ENCODE peak calls at places on chromosomes 5 and 9, in five cellular contexts. One of them, this sample, is unnamed.

GRCh38 chr5:36522746-36523065 is 83.7 kb upstream of the SLC1A3 start:
- DNase-seq in mesenchymal stem cell: no peak
- DNase-seq in Karpas-422: no peak
- DNase-seq in SK-N-SH: no peak
- DNase-seq in HCT116: no peak
- DNase-seq in this sample: no peak

GRCh38 chr9:91803143-91803940 is 146.7 kb downstream of the ROR2 start:
- DNase-seq in mesenchymal stem cell: peak
- DNase-seq in Karpas-422: no peak
- DNase-seq in SK-N-SH: no peak
- DNase-seq in HCT116: no peak
- DNase-seq in this sample: no peak

GRCh38 chr5:136364307-136364706 is 1.0 kb downstream of the TRPC7 start:
- DNase-seq in mesenchymal stem cell: no peak
- DNase-seq in Karpas-422: peak
- DNase-seq in SK-N-SH: peak
- DNase-seq in HCT116: no peak
- DNase-seq in this sample: no peak

GRCh38 chr5:81391-82021 is 10.5 kb upstream of the PLEKHG4B start:
- DNase-seq in mesenchymal stem cell: no peak
- DNase-seq in Karpas-422: no peak
- DNase-seq in SK-N-SH: no peak
- DNase-seq in HCT116: no peak
- DNase-seq in this sample: peak

GRCh38 chr5:14405267-14405666 is 176.3 kb upstream of the OTULINL start:
- DNase-seq in mesenchymal stem cell: no peak
- DNase-seq in Karpas-422: no peak
- DNase-seq in SK-N-SH: peak
- DNase-seq in HCT116: no peak
- DNase-seq in this sample: no peak

GRCh38 chr9:2466703-2467102 is 154.9 kb upstream of the VLDLR start:
- DNase-seq in mesenchymal stem cell: no peak
- DNase-seq in Karpas-422: no peak
- DNase-seq in SK-N-SH: no peak
- DNase-seq in HCT116: no peak
- DNase-seq in this sample: no peak

GRCh38 chr9:97786341-97786740 is 66.7 kb upstream of the FOXE1 start:
- DNase-seq in mesenchymal stem cell: peak
- DNase-seq in Karpas-422: no peak
- DNase-seq in SK-N-SH: no peak
- DNase-seq in HCT116: peak
- DNase-seq in this sample: no peak

GRCh38 chr5:54905942-54906537 is 79.4 kb downstream of the ESM1 start:
- DNase-seq in mesenchymal stem cell: peak
- DNase-seq in Karpas-422: peak
- DNase-seq in SK-N-SH: peak
- DNase-seq in HCT116: peak
- DNase-seq in this sample: no peak

GRCh38 chr5:77168187-77168883 is 42.1 kb upstream of the PDE8B start:
- DNase-seq in mesenchymal stem cell: no peak
- DNase-seq in Karpas-422: no peak
- DNase-seq in SK-N-SH: no peak
- DNase-seq in HCT116: no peak
- DNase-seq in this sample: peak

GRCh38 chr9:99266136-99267023 is 44.3 kb downstream of the SEC61B start:
- DNase-seq in mesenchymal stem cell: peak
- DNase-seq in Karpas-422: peak
- DNase-seq in SK-N-SH: peak
- DNase-seq in HCT116: peak
- DNase-seq in this sample: peak

GRCh38 chr5:138565100-138565821 is 9.9 kb downstream of the HSPA9 start:
- DNase-seq in mesenchymal stem cell: no peak
- DNase-seq in Karpas-422: no peak
- DNase-seq in SK-N-SH: no peak
- DNase-seq in HCT116: no peak
- DNase-seq in this sample: no peak

GRCh38 chr5:84249918-84250635 is 134.6 kb downstream of the EDIL3 start:
- DNase-seq in mesenchymal stem cell: peak
- DNase-seq in Karpas-422: no peak
- DNase-seq in SK-N-SH: no peak
- DNase-seq in HCT116: no peak
- DNase-seq in this sample: no peak

GRCh38 chr9:12934515-12935301 is 159.9 kb downstream of the LURAP1L start:
- DNase-seq in mesenchymal stem cell: peak
- DNase-seq in Karpas-422: no peak
- DNase-seq in SK-N-SH: no peak
- DNase-seq in HCT116: no peak
- DNase-seq in this sample: no peak

GRCh38 chr9:3794005-3794404 is 268.2 kb upstream of the RFX3 start:
- DNase-seq in mesenchymal stem cell: peak
- DNase-seq in Karpas-422: no peak
- DNase-seq in SK-N-SH: no peak
- DNase-seq in HCT116: no peak
- DNase-seq in this sample: no peak

GRCh38 chr5:170337055-170337454 is 39.5 kb upstream of the LCP2 start:
- DNase-seq in mesenchymal stem cell: no peak
- DNase-seq in Karpas-422: no peak
- DNase-seq in SK-N-SH: no peak
- DNase-seq in HCT116: no peak
- DNase-seq in this sample: no peak

GRCh38 chr5:124712724-124713305 is 33.6 kb downstream of the ZNF608 start:
- DNase-seq in mesenchymal stem cell: no peak
- DNase-seq in Karpas-422: no peak
- DNase-seq in SK-N-SH: no peak
- DNase-seq in HCT116: no peak
- DNase-seq in this sample: no peak

GRCh38 chr5:115758356-115758755 is 58.1 kb downstream of the CDO1 start:
- DNase-seq in mesenchymal stem cell: no peak
- DNase-seq in Karpas-422: no peak
- DNase-seq in SK-N-SH: no peak
- DNase-seq in HCT116: no peak
- DNase-seq in this sample: no peak

GRCh38 chr5:174877987-174878386 is 153.6 kb downstream of the MSX2 start:
- DNase-seq in mesenchymal stem cell: no peak
- DNase-seq in Karpas-422: no peak
- DNase-seq in SK-N-SH: no peak
- DNase-seq in HCT116: no peak
- DNase-seq in this sample: no peak

GRCh38 chr9:94029932-94030317 is 54.3 kb upstream of the PTPDC1 start:
- DNase-seq in mesenchymal stem cell: no peak
- DNase-seq in Karpas-422: no peak
- DNase-seq in SK-N-SH: no peak
- DNase-seq in HCT116: no peak
- DNase-seq in this sample: no peak
- H3K27ac ChIP-seq in mesenchymal stem cell: no peak
- H3K27ac ChIP-seq in Karpas-422: no peak
- H3K27ac ChIP-seq in SK-N-SH: peak
- H3K27ac ChIP-seq in HCT116: peak
- H3K27ac ChIP-seq in this sample: peak

GRCh38 chr5:157886796-157887380 is 27.9 kb upstream of the CLINT1 start:
- DNase-seq in mesenchymal stem cell: no peak
- DNase-seq in Karpas-422: no peak
- DNase-seq in SK-N-SH: no peak
- DNase-seq in HCT116: no peak
- DNase-seq in this sample: no peak
- H3K9ac ChIP-seq in mesenchymal stem cell: no peak
- H3K9ac ChIP-seq in Karpas-422: no peak
- H3K9ac ChIP-seq in SK-N-SH: no peak
- H3K9ac ChIP-seq in HCT116: no peak
- H3K9ac ChIP-seq in this sample: no peak

GRCh38 chr9:133276001-133276884 is 1.2 kb upstream of the ABO start:
- DNase-seq in mesenchymal stem cell: no peak
- DNase-seq in Karpas-422: no peak
- DNase-seq in SK-N-SH: no peak
- DNase-seq in HCT116: no peak
- DNase-seq in this sample: no peak
- H3K4me3 ChIP-seq in mesenchymal stem cell: no peak
- H3K4me3 ChIP-seq in Karpas-422: no peak
- H3K4me3 ChIP-seq in SK-N-SH: no peak
- H3K4me3 ChIP-seq in HCT116: no peak
- H3K4me3 ChIP-seq in this sample: peak

GRCh38 chr5:107401470-107402085 is 269.2 kb downstream of the EFNA5 start:
- DNase-seq in mesenchymal stem cell: no peak
- DNase-seq in Karpas-422: no peak
- DNase-seq in SK-N-SH: no peak
- DNase-seq in HCT116: no peak
- DNase-seq in this sample: no peak

GRCh38 chr5:107403561-107403960 is 267.2 kb downstream of the EFNA5 start:
- DNase-seq in mesenchymal stem cell: no peak
- DNase-seq in Karpas-422: no peak
- DNase-seq in SK-N-SH: no peak
- DNase-seq in HCT116: no peak
- DNase-seq in this sample: no peak

GRCh38 chr5:107398703-107399102 is 272.0 kb downstream of the EFNA5 start:
- DNase-seq in mesenchymal stem cell: no peak
- DNase-seq in Karpas-422: no peak
- DNase-seq in SK-N-SH: no peak
- DNase-seq in HCT116: no peak
- DNase-seq in this sample: no peak

GRCh38 chr5:107402881-107403280 is 267.9 kb downstream of the EFNA5 start:
- DNase-seq in mesenchymal stem cell: no peak
- DNase-seq in Karpas-422: no peak
- DNase-seq in SK-N-SH: peak
- DNase-seq in HCT116: no peak
- DNase-seq in this sample: peak

DNA sequence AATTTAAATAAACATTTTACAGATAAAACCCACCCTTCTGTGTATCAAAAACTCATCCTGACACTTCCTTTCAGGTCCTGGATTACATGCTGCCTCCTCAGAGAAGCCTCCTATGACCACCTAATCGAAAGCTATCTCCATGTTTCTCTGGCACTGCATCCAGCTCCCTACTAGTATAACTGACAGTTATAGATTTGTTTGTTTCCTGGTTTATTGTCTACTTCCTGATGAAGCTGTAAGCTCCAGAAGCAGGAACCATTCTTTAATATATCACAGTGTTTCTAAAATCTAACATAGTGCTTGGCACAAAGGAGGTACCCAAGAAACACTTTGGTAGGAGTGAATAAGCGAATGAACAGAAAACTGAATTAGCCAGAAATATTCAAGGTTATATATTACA is 270.4 kb downstream of the EFNA5 start:
- DNase-seq in mesenchymal stem cell: no peak
- DNase-seq in Karpas-422: no peak
- DNase-seq in SK-N-SH: no peak
- DNase-seq in HCT116: no peak
- DNase-seq in this sample: no peak
- H3K27ac ChIP-seq in mesenchymal stem cell: no peak
- H3K27ac ChIP-seq in Karpas-422: no peak
- H3K27ac ChIP-seq in SK-N-SH: no peak
- H3K27ac ChIP-seq in HCT116: no peak
- H3K27ac ChIP-seq in this sample: no peak

GRCh38 chr9:96400132-96400910 is 16.8 kb upstream of the SLC35D2 start:
- DNase-seq in mesenchymal stem cell: no peak
- DNase-seq in Karpas-422: no peak
- DNase-seq in SK-N-SH: no peak
- DNase-seq in HCT116: no peak
- DNase-seq in this sample: no peak

GRCh38 chr9:96395964-96396363 is 12.5 kb upstream of the SLC35D2 start:
- DNase-seq in mesenchymal stem cell: no peak
- DNase-seq in Karpas-422: no peak
- DNase-seq in SK-N-SH: no peak
- DNase-seq in HCT116: no peak
- DNase-seq in this sample: no peak

GRCh38 chr9:96394832-96395496 is 11.5 kb upstream of the SLC35D2 start:
- DNase-seq in mesenchymal stem cell: no peak
- DNase-seq in Karpas-422: peak
- DNase-seq in SK-N-SH: peak
- DNase-seq in HCT116: no peak
- DNase-seq in this sample: no peak

GRCh38 chr9:96399335-96399633 is 15.8 kb upstream of the SLC35D2 start:
- DNase-seq in mesenchymal stem cell: no peak
- DNase-seq in Karpas-422: no peak
- DNase-seq in SK-N-SH: no peak
- DNase-seq in HCT116: no peak
- DNase-seq in this sample: no peak

DNA sequence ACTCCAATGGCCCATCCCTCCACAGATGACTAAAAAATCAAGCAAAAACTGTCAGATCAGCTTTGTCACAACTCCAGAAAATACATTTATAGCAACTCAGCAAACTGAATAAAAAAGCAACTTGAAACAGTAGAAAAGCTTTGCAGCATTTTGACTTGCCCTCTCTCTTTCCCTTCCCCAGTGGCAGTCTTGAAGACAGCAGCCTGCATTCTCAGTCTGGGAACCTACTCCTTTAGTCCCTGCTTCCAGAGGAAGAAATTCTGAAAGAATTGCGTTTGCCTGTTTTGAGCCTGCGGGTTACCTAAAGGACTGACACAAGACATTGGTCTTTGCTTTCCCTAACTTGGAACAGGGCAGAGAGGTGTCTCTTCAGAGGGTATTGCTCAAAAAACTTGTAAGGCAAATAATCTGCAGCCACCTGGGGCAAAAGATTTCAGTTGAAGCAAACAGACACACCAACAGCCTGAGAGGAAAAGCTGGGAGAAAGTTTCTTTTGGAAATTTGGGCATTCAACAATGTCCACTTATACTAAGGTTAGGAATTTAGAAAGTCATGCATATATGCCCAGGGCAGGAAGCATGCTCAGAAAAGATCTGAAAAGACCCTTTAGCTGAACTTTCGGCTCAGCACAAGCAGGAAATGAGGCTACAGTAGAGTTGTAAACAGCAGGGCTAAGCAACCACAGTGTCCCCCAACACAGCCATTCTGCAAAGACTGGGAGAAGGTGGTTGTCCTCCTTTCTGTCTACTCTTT is 15.2 kb upstream of the SLC35D2 start:
- DNase-seq in mesenchymal stem cell: peak
- DNase-seq in Karpas-422: no peak
- DNase-seq in SK-N-SH: no peak
- DNase-seq in HCT116: no peak
- DNase-seq in this sample: no peak
- H3K9ac ChIP-seq in mesenchymal stem cell: no peak
- H3K9ac ChIP-seq in Karpas-422: no peak
- H3K9ac ChIP-seq in SK-N-SH: no peak
- H3K9ac ChIP-seq in HCT116: no peak
- H3K9ac ChIP-seq in this sample: no peak

GRCh38 chr9:14501366-14501765 is 187.4 kb upstream of the NFIB start:
- DNase-seq in mesenchymal stem cell: no peak
- DNase-seq in Karpas-422: no peak
- DNase-seq in SK-N-SH: no peak
- DNase-seq in HCT116: no peak
- DNase-seq in this sample: no peak
- H3K4me3 ChIP-seq in mesenchymal stem cell: no peak
- H3K4me3 ChIP-seq in Karpas-422: no peak
- H3K4me3 ChIP-seq in SK-N-SH: no peak
- H3K4me3 ChIP-seq in HCT116: no peak
- H3K4me3 ChIP-seq in this sample: no peak

DNA sequence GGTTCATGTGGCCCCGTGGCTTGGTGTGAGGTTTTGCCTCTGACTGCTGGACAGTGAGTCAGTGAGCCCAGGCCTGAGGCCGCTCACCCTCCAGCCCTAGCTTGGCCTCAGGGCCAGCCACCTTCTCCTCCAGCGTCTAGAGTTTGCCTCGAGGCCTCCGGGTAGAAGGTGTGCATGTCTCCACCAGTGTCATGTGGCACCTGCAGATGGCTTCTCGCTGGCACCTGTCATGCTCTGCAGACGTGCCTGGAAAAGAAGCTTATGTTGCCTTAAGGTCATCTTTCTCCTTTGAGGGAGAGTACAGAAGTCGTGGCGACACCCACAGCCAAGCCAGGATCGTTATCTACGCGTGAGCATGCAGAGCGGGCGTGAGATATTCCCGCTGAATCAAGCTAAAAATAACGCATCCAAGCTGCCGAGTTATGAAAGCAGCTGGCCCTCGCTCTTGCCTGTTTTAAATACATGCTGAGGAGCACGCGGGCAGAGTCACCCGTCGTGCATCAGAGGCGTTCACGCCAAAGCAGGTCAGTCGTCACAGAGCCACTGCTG is 79.7 kb upstream of the FCN2 start:
- DNase-seq in mesenchymal stem cell: no peak
- DNase-seq in Karpas-422: no peak
- DNase-seq in SK-N-SH: no peak
- DNase-seq in HCT116: no peak
- DNase-seq in this sample: no peak
- H3K27ac ChIP-seq in mesenchymal stem cell: no peak
- H3K27ac ChIP-seq in Karpas-422: no peak
- H3K27ac ChIP-seq in SK-N-SH: no peak
- H3K27ac ChIP-seq in HCT116: no peak
- H3K27ac ChIP-seq in this sample: no peak

This sample was measured in kidney.